ENCODE peak calls at places on chromosomes 5 and 9, in seven cellular contexts. One of them, this sample, is unnamed.

GRCh38 chr9:88966894-88967676 is 24.2 kb upstream of the S1PR3 start:
- DNase-seq in SHP77: no peak
- DNase-seq in T-cell: no peak
- DNase-seq in CD4-positive, alpha-beta memory T cell: no peak
- DNase-seq in HFF-Myc: no peak
- DNase-seq in CD8-positive, alpha-beta memory T cell: no peak
- DNase-seq in HCEC 1CT: no peak
- DNase-seq in this sample: no peak

GRCh38 chr9:129404621-129405020 is 216.3 kb downstream of the C9orf50 start:
- DNase-seq in T-cell: no peak
- DNase-seq in CD4-positive, alpha-beta memory T cell: no peak
- DNase-seq in HFF-Myc: no peak
- DNase-seq in SHP77: no peak
- DNase-seq in HCEC 1CT: no peak
- DNase-seq in CD8-positive, alpha-beta memory T cell: no peak
- DNase-seq in this sample: no peak

GRCh38 chr5:67437905-67438845 is 241.6 kb upstream of the CD180 start:
- DNase-seq in HFF-Myc: no peak
- DNase-seq in CD4-positive, alpha-beta memory T cell: no peak
- DNase-seq in T-cell: no peak
- DNase-seq in SHP77: no peak
- DNase-seq in HCEC 1CT: no peak
- DNase-seq in CD8-positive, alpha-beta memory T cell: no peak
- DNase-seq in this sample: no peak

GRCh38 chr9:10366171-10366779 is 246.5 kb downstream of the PTPRD start:
- DNase-seq in CD4-positive, alpha-beta memory T cell: no peak
- DNase-seq in CD8-positive, alpha-beta memory T cell: no peak
- DNase-seq in T-cell: no peak
- DNase-seq in HFF-Myc: no peak
- DNase-seq in HCEC 1CT: peak
- DNase-seq in SHP77: peak
- DNase-seq in this sample: no peak

GRCh38 chr9:21974542-21975409 is 19.4 kb downstream of the CDKN2A start:
- DNase-seq in HCEC 1CT: peak
- DNase-seq in CD4-positive, alpha-beta memory T cell: no peak
- DNase-seq in T-cell: no peak
- DNase-seq in SHP77: peak
- DNase-seq in HFF-Myc: no peak
- DNase-seq in CD8-positive, alpha-beta memory T cell: peak
- DNase-seq in this sample: no peak

GRCh38 chr9:684950-685340 is 156.6 kb upstream of the DMRT1 start:
- DNase-seq in CD8-positive, alpha-beta memory T cell: no peak
- DNase-seq in CD4-positive, alpha-beta memory T cell: no peak
- DNase-seq in HCEC 1CT: peak
- DNase-seq in HFF-Myc: peak
- DNase-seq in T-cell: no peak
- DNase-seq in SHP77: no peak
- DNase-seq in this sample: no peak

GRCh38 chr5:124876564-124876963 is 130.1 kb upstream of the ZNF608 start:
- DNase-seq in CD8-positive, alpha-beta memory T cell: no peak
- DNase-seq in HFF-Myc: no peak
- DNase-seq in HCEC 1CT: no peak
- DNase-seq in T-cell: no peak
- DNase-seq in SHP77: no peak
- DNase-seq in CD4-positive, alpha-beta memory T cell: no peak
- DNase-seq in this sample: no peak

GRCh38 chr5:152084476-152084875 is 159.8 kb upstream of the GLRA1 start:
- DNase-seq in CD8-positive, alpha-beta memory T cell: no peak
- DNase-seq in T-cell: no peak
- DNase-seq in HFF-Myc: no peak
- DNase-seq in SHP77: no peak
- DNase-seq in CD4-positive, alpha-beta memory T cell: no peak
- DNase-seq in HCEC 1CT: no peak
- DNase-seq in this sample: no peak

GRCh38 chr5:96703985-96704384 is 41.8 kb downstream of the CAST start:
- DNase-seq in CD4-positive, alpha-beta memory T cell: no peak
- DNase-seq in HCEC 1CT: peak
- DNase-seq in T-cell: no peak
- DNase-seq in CD8-positive, alpha-beta memory T cell: no peak
- DNase-seq in HFF-Myc: no peak
- DNase-seq in SHP77: no peak
- DNase-seq in this sample: no peak

GRCh38 chr9:37944671-37945481 is 40.9 kb upstream of the SLC25A51 start:
- DNase-seq in HFF-Myc: no peak
- DNase-seq in HCEC 1CT: peak
- DNase-seq in CD8-positive, alpha-beta memory T cell: no peak
- DNase-seq in CD4-positive, alpha-beta memory T cell: no peak
- DNase-seq in T-cell: no peak
- DNase-seq in SHP77: no peak
- DNase-seq in this sample: no peak

GRCh38 chr5:123881791-123882244 is 369.8 kb downstream of the CSNK1G3 start:
- DNase-seq in SHP77: peak
- DNase-seq in CD4-positive, alpha-beta memory T cell: no peak
- DNase-seq in T-cell: no peak
- DNase-seq in CD8-positive, alpha-beta memory T cell: no peak
- DNase-seq in HFF-Myc: no peak
- DNase-seq in HCEC 1CT: no peak
- DNase-seq in this sample: no peak

GRCh38 chr9:5352637-5353248 is 13.1 kb upstream of the RLN1 start:
- DNase-seq in CD4-positive, alpha-beta memory T cell: peak
- DNase-seq in HCEC 1CT: no peak
- DNase-seq in CD8-positive, alpha-beta memory T cell: no peak
- DNase-seq in HFF-Myc: no peak
- DNase-seq in T-cell: no peak
- DNase-seq in SHP77: no peak
- DNase-seq in this sample: no peak

GRCh38 chr5:28810751-28811136 is 1772.4 kb upstream of the CDH9 start:
- DNase-seq in T-cell: no peak
- DNase-seq in CD4-positive, alpha-beta memory T cell: no peak
- DNase-seq in CD8-positive, alpha-beta memory T cell: no peak
- DNase-seq in HFF-Myc: no peak
- DNase-seq in SHP77: no peak
- DNase-seq in HCEC 1CT: peak
- DNase-seq in this sample: no peak